ENCODE peak calls at places on chromosomes 4 and X, in eight cellular contexts. One of them, this sample, is unnamed.

GRCh38 chr4:89829470-89830138 is 7.4 kb downstream of the SNCA start:
- DNase-seq in IMR-90: no peak
- DNase-seq in RWPE2: no peak
- DNase-seq in neural progenitor cell: no peak
- DNase-seq in uterus: no peak
- DNase-seq in thyroid gland: no peak
- DNase-seq in brain microvascular endothelial cell: no peak
- DNase-seq in Panc1: no peak
- DNase-seq in this sample: peak

GRCh38 chr4:3201718-3202702 is 46.9 kb upstream of the MSANTD1 start:
- DNase-seq in brain microvascular endothelial cell: peak
- DNase-seq in neural progenitor cell: no peak
- DNase-seq in Panc1: no peak
- DNase-seq in RWPE2: no peak
- DNase-seq in thyroid gland: no peak
- DNase-seq in IMR-90: peak
- DNase-seq in uterus: no peak
- DNase-seq in this sample: peak

GRCh38 chr4:86730310-86730709 is 118.9 kb downstream of the SLC10A6 start:
- DNase-seq in RWPE2: no peak
- DNase-seq in uterus: no peak
- DNase-seq in thyroid gland: no peak
- DNase-seq in IMR-90: no peak
- DNase-seq in neural progenitor cell: peak
- DNase-seq in brain microvascular endothelial cell: peak
- DNase-seq in Panc1: no peak
- DNase-seq in this sample: no peak

GRCh38 chr4:1336079-1336478 is 10.9 kb upstream of the UVSSA start:
- DNase-seq in thyroid gland: no peak
- DNase-seq in IMR-90: peak
- DNase-seq in uterus: no peak
- DNase-seq in RWPE2: no peak
- DNase-seq in Panc1: no peak
- DNase-seq in brain microvascular endothelial cell: no peak
- DNase-seq in neural progenitor cell: no peak
- DNase-seq in this sample: peak

GRCh38 chr4:119099227-119099910 is 36.3 kb upstream of the MYOZ2 start:
- DNase-seq in brain microvascular endothelial cell: no peak
- DNase-seq in Panc1: no peak
- DNase-seq in uterus: no peak
- DNase-seq in IMR-90: peak
- DNase-seq in neural progenitor cell: no peak
- DNase-seq in RWPE2: no peak
- DNase-seq in thyroid gland: no peak
- DNase-seq in this sample: peak

GRCh38 chr4:78058591-78059523 is 1.7 kb downstream of the FRAS1 start:
- DNase-seq in thyroid gland: peak
- DNase-seq in brain microvascular endothelial cell: peak
- DNase-seq in IMR-90: no peak
- DNase-seq in RWPE2: no peak
- DNase-seq in uterus: peak
- DNase-seq in Panc1: no peak
- DNase-seq in neural progenitor cell: peak
- DNase-seq in this sample: peak

GRCh38 chr4:13705521-13706035 is 78.1 kb upstream of the BOD1L1 start:
- DNase-seq in IMR-90: no peak
- DNase-seq in brain microvascular endothelial cell: no peak
- DNase-seq in RWPE2: peak
- DNase-seq in thyroid gland: peak
- DNase-seq in neural progenitor cell: no peak
- DNase-seq in Panc1: peak
- DNase-seq in uterus: no peak
- DNase-seq in this sample: no peak

GRCh38 chr4:43133566-43133965 is 241.1 kb downstream of the GRXCR1 start:
- DNase-seq in neural progenitor cell: no peak
- DNase-seq in brain microvascular endothelial cell: no peak
- DNase-seq in uterus: no peak
- DNase-seq in RWPE2: no peak
- DNase-seq in IMR-90: no peak
- DNase-seq in Panc1: no peak
- DNase-seq in thyroid gland: no peak
- DNase-seq in this sample: no peak

GRCh38 chr4:175273995-175274753 is 356.0 kb downstream of the ADAM29 start:
- DNase-seq in IMR-90: peak
- DNase-seq in brain microvascular endothelial cell: no peak
- DNase-seq in thyroid gland: no peak
- DNase-seq in neural progenitor cell: no peak
- DNase-seq in Panc1: no peak
- DNase-seq in RWPE2: no peak
- DNase-seq in uterus: no peak
- DNase-seq in this sample: peak

GRCh38 chrX:110402091-110402854 is 43.6 kb downstream of the RTL9 start:
- DNase-seq in brain microvascular endothelial cell: peak
- DNase-seq in uterus: peak
- DNase-seq in thyroid gland: no peak
- DNase-seq in neural progenitor cell: no peak
- DNase-seq in Panc1: no peak
- DNase-seq in IMR-90: peak
- DNase-seq in RWPE2: peak
- DNase-seq in this sample: peak

GRCh38 chrX:2409796-2410195 is 91.0 kb downstream of the DHRSX start:
- DNase-seq in IMR-90: no peak
- DNase-seq in thyroid gland: no peak
- DNase-seq in uterus: no peak
- DNase-seq in RWPE2: no peak
- DNase-seq in Panc1: no peak
- DNase-seq in brain microvascular endothelial cell: no peak
- DNase-seq in neural progenitor cell: no peak
- DNase-seq in this sample: no peak

GRCh38 chr4:116724249-116724648 is 361.1 kb downstream of the TRAM1L1 start:
- DNase-seq in thyroid gland: no peak
- DNase-seq in RWPE2: no peak
- DNase-seq in uterus: no peak
- DNase-seq in Panc1: no peak
- DNase-seq in neural progenitor cell: no peak
- DNase-seq in IMR-90: no peak
- DNase-seq in brain microvascular endothelial cell: no peak
- DNase-seq in this sample: no peak

GRCh38 chrX:118552501-118552900 is 56.9 kb downstream of the DOCK11 start:
- DNase-seq in IMR-90: peak
- DNase-seq in RWPE2: no peak
- DNase-seq in Panc1: no peak
- DNase-seq in uterus: no peak
- DNase-seq in neural progenitor cell: no peak
- DNase-seq in thyroid gland: no peak
- DNase-seq in brain microvascular endothelial cell: peak
- DNase-seq in this sample: peak

GRCh38 chrX:74061879-74062278 is 242.1 kb upstream of the ZCCHC13 start:
- DNase-seq in thyroid gland: no peak
- DNase-seq in uterus: no peak
- DNase-seq in RWPE2: no peak
- DNase-seq in neural progenitor cell: no peak
- DNase-seq in Panc1: no peak
- DNase-seq in IMR-90: no peak
- DNase-seq in brain microvascular endothelial cell: no peak
- DNase-seq in this sample: no peak

GRCh38 chr4:182738283-182739047 is 178.7 kb downstream of the DCTD start:
- DNase-seq in thyroid gland: no peak
- DNase-seq in neural progenitor cell: no peak
- DNase-seq in RWPE2: no peak
- DNase-seq in uterus: no peak
- DNase-seq in IMR-90: peak
- DNase-seq in brain microvascular endothelial cell: no peak
- DNase-seq in Panc1: no peak
- DNase-seq in this sample: peak

GRCh38 chr4:25619601-25620000 is 36.0 kb upstream of the SLC34A2 start:
- DNase-seq in neural progenitor cell: no peak
- DNase-seq in IMR-90: no peak
- DNase-seq in RWPE2: no peak
- DNase-seq in Panc1: no peak
- DNase-seq in uterus: no peak
- DNase-seq in brain microvascular endothelial cell: no peak
- DNase-seq in thyroid gland: no peak
- DNase-seq in this sample: no peak

DNA sequence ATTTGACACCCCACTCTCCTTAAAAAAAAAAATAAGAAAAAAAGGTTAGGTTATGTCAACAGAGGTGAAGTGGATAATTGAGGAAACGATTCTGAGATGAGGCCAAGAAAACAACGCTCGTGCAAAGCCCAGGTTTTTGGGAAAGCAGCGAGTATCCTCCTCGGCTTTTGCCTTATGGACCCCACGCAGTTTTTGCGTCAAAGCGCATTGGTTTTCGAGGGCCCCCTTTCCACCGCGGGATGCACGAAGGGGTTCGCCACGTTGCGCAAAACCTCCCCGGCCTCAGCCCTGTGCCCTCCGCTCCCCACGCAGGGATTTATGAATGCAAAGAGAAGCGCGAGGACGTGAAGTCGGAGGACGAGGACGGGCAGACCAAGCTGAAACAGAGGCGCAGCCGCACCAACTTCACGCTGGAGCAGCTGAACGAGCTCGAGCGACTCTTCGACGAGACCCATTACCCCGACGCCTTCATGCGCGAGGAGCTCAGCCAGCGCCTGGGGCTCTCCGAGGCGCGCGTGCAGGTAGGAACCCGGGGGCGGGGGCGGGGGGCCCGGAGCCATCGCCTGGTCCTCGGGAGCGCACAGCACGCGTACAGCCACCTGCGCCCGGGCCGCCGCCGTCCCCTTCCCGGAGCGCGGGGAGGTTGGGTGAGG is 3.8 kb downstream of the SHOX start:
- DNase-seq in brain microvascular endothelial cell: no peak
- DNase-seq in RWPE2: no peak
- DNase-seq in Panc1: no peak
- DNase-seq in IMR-90: no peak
- DNase-seq in thyroid gland: no peak
- DNase-seq in uterus: no peak
- DNase-seq in neural progenitor cell: peak
- DNase-seq in this sample: no peak
- H3K4me3 ChIP-seq in brain microvascular endothelial cell: no peak
- H3K4me3 ChIP-seq in RWPE2: no peak
- H3K4me3 ChIP-seq in Panc1: no peak
- H3K4me3 ChIP-seq in IMR-90: no peak
- H3K4me3 ChIP-seq in thyroid gland: no peak
- H3K4me3 ChIP-seq in uterus: no peak
- H3K4me3 ChIP-seq in neural progenitor cell: no peak
- H3K4me3 ChIP-seq in this sample: no peak

DNA sequence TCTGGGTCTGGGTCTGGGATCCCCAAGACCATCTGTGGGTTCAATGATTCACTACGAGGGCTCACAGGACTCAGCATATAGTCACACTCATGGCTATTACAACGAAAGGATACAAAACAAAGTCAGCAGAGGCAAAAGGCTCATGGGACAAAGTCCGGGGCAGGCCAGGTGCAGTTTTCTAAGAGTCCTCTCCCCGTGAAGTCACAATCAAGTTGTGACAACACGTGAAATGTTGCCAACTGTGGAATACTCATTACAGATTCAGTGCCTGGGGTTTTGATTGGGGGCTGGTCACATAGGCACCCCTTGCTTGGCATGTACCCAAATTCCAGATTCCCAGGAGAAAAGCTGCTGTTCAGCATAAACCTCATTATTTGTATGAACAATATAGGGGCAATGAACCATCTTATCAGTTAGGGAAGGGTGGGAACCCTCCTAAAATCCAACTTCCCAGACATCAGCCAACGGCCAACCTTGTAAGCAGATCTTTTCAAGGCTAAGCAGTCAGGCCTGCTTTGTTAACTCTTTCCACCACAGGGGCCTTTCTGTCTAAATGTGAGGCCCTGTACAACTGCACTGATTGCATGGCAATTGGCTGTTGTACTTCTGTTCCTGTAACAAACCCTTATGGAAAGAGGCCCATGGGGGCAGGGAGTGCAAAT is 58.2 kb upstream of the DIPK2B start:
- DNase-seq in IMR-90: no peak
- DNase-seq in brain microvascular endothelial cell: no peak
- DNase-seq in RWPE2: no peak
- DNase-seq in uterus: no peak
- DNase-seq in thyroid gland: no peak
- DNase-seq in Panc1: no peak
- DNase-seq in neural progenitor cell: no peak
- DNase-seq in this sample: no peak
- TF ChIP-seq CTCF in IMR-90: no peak
- TF ChIP-seq CTCF in brain microvascular endothelial cell: no peak
- TF ChIP-seq CTCF in RWPE2: no peak
- TF ChIP-seq CTCF in uterus: no peak
- TF ChIP-seq CTCF in thyroid gland: no peak
- TF ChIP-seq CTCF in Panc1: no peak
- TF ChIP-seq CTCF in neural progenitor cell: no peak
- TF ChIP-seq CTCF in this sample: no peak

DNA sequence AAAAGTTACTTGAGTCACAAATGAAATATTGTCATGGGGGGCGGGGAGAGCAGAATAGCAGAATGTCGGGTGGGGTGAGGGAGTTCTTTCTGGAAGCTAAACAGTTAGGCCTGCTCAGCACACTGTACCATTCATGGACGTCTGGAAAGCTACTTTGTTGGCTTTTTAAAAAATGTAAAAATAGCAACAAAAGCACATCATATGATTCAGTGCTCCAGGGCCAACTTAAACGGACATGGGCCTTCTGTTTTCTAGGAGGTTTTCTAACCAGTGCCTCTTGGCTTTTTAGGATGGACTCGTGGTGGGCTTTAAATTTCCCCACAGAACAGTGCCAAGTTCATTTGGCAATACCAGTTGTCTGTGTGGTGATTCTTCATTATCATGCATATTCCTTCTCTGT is 57.4 kb upstream of the CLCN4 start:
- DNase-seq in neural progenitor cell: no peak
- DNase-seq in RWPE2: no peak
- DNase-seq in uterus: no peak
- DNase-seq in IMR-90: no peak
- DNase-seq in thyroid gland: no peak
- DNase-seq in brain microvascular endothelial cell: no peak
- DNase-seq in Panc1: no peak
- DNase-seq in this sample: no peak
- H3K4me3 ChIP-seq in neural progenitor cell: no peak
- H3K4me3 ChIP-seq in RWPE2: no peak
- H3K4me3 ChIP-seq in uterus: no peak
- H3K4me3 ChIP-seq in IMR-90: no peak
- H3K4me3 ChIP-seq in thyroid gland: no peak
- H3K4me3 ChIP-seq in brain microvascular endothelial cell: no peak
- H3K4me3 ChIP-seq in Panc1: no peak
- H3K4me3 ChIP-seq in this sample: no peak

DNA sequence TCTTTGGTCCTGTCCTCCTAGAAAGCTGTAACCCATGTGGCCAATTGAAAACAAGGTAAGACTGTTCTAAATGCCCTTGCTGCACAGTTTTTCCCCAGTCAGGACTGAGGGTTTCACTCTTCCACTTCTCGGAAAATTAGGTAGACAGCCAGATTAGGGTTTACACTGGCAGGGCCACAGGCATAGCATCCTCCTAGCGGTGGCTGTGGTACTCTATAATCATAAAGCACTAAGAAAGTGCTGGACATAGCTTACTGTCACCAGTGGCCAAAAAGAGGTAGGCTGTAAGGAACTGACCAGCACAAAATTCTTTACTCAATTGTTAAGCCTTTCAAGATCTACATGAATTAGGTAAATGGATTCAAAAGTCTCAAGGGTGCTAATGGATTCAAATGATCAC is 11.6 kb upstream of the USP46 start:
- DNase-seq in uterus: no peak
- DNase-seq in neural progenitor cell: no peak
- DNase-seq in Panc1: no peak
- DNase-seq in brain microvascular endothelial cell: no peak
- DNase-seq in IMR-90: no peak
- DNase-seq in RWPE2: no peak
- DNase-seq in thyroid gland: no peak
- DNase-seq in this sample: no peak
- TF ChIP-seq CTCF in uterus: no peak
- TF ChIP-seq CTCF in neural progenitor cell: no peak
- TF ChIP-seq CTCF in Panc1: no peak
- TF ChIP-seq CTCF in brain microvascular endothelial cell: peak
- TF ChIP-seq CTCF in IMR-90: no peak
- TF ChIP-seq CTCF in RWPE2: no peak
- TF ChIP-seq CTCF in thyroid gland: no peak
- TF ChIP-seq CTCF in this sample: peak